ENCODE peak calls at places on chromosomes 2 and 18, in nine cellular contexts. One of them, this sample, is unnamed.
A peak's percentile ranks its signal among the peaks of the same experiment; 100 is the strongest.

GRCh38 chr2:75157435-75157834 is 41.9 kb downstream of the TACR1 start:
- DNase-seq in body of pancreas: no peak
- DNase-seq in stomach: no peak
- DNase-seq in A549: no peak
- DNase-seq in vagina: no peak
- DNase-seq in tibial nerve: no peak
- DNase-seq in GM12878: no peak
- DNase-seq in Peyer's patch: no peak
- DNase-seq in ovary: no peak
- DNase-seq in this sample: no peak

GRCh38 chr2:143823286-143823685 is 694.1 kb downstream of the ARHGAP15 start:
- DNase-seq in body of pancreas: no peak
- DNase-seq in stomach: no peak
- DNase-seq in A549: no peak
- DNase-seq in vagina: no peak
- DNase-seq in tibial nerve: no peak
- DNase-seq in GM12878: no peak
- DNase-seq in Peyer's patch: no peak
- DNase-seq in ovary: no peak
- DNase-seq in this sample: no peak

GRCh38 chr2:144935736-144936135 is 415.8 kb upstream of the ZEB2 start:
- DNase-seq in body of pancreas: no peak
- DNase-seq in stomach: no peak
- DNase-seq in A549: no peak
- DNase-seq in vagina: no peak
- DNase-seq in tibial nerve: no peak
- DNase-seq in GM12878: no peak
- DNase-seq in Peyer's patch: no peak
- DNase-seq in ovary: no peak
- DNase-seq in this sample: no peak

GRCh38 chr2:9057939-9058761 is 54.7 kb upstream of the MBOAT2 start:
- DNase-seq in body of pancreas: no peak
- DNase-seq in stomach: no peak
- DNase-seq in A549: peak; percentile 66
- DNase-seq in vagina: no peak
- DNase-seq in tibial nerve: peak; percentile 17
- DNase-seq in GM12878: no peak
- DNase-seq in Peyer's patch: no peak
- DNase-seq in ovary: no peak
- DNase-seq in this sample: no peak

GRCh38 chr2:239778042-239778811 is 246.9 kb downstream of the NDUFA10 start:
- DNase-seq in body of pancreas: no peak
- DNase-seq in stomach: peak; percentile 14
- DNase-seq in A549: no peak
- DNase-seq in vagina: no peak
- DNase-seq in tibial nerve: no peak
- DNase-seq in GM12878: no peak
- DNase-seq in Peyer's patch: no peak
- DNase-seq in ovary: no peak
- DNase-seq in this sample: peak; percentile 80

GRCh38 chr2:209425082-209426071 is 1.5 kb downstream of the MAP2 start:
- DNase-seq in body of pancreas: peak; percentile 62
- DNase-seq in stomach: no peak
- DNase-seq in A549: peak; percentile 52
- DNase-seq in vagina: no peak
- DNase-seq in tibial nerve: no peak
- DNase-seq in GM12878: no peak
- DNase-seq in Peyer's patch: no peak
- DNase-seq in ovary: no peak
- DNase-seq in this sample: peak; percentile 16

GRCh38 chr2:19355416-19355821 is 3.0 kb downstream of the OSR1 start:
- DNase-seq in body of pancreas: no peak
- DNase-seq in stomach: no peak
- DNase-seq in A549: no peak
- DNase-seq in vagina: no peak
- DNase-seq in tibial nerve: no peak
- DNase-seq in GM12878: no peak
- DNase-seq in Peyer's patch: no peak
- DNase-seq in ovary: no peak
- DNase-seq in this sample: no peak

GRCh38 chr2:202494300-202494699 is 118.2 kb downstream of the BMPR2 start:
- DNase-seq in body of pancreas: no peak
- DNase-seq in stomach: no peak
- DNase-seq in A549: peak; percentile 54
- DNase-seq in vagina: no peak
- DNase-seq in tibial nerve: no peak
- DNase-seq in GM12878: no peak
- DNase-seq in Peyer's patch: no peak
- DNase-seq in ovary: no peak
- DNase-seq in this sample: no peak

GRCh38 chr2:175414872-175415487 is 233.5 kb upstream of the ATP5MC3 start:
- DNase-seq in body of pancreas: peak; percentile 30
- DNase-seq in stomach: peak; percentile 27
- DNase-seq in A549: peak; percentile 59
- DNase-seq in vagina: no peak
- DNase-seq in tibial nerve: peak; percentile 67
- DNase-seq in GM12878: no peak
- DNase-seq in Peyer's patch: no peak
- DNase-seq in ovary: peak; percentile 50
- DNase-seq in this sample: peak; percentile 88

GRCh38 chr2:229363126-229363814 is 92.2 kb upstream of the PID1 start:
- DNase-seq in body of pancreas: no peak
- DNase-seq in stomach: no peak
- DNase-seq in A549: no peak
- DNase-seq in vagina: no peak
- DNase-seq in tibial nerve: no peak
- DNase-seq in GM12878: no peak
- DNase-seq in Peyer's patch: no peak
- DNase-seq in ovary: no peak
- DNase-seq in this sample: no peak

GRCh38 chr2:7102831-7103230 is 185.6 kb downstream of the RNF144A start:
- DNase-seq in body of pancreas: no peak
- DNase-seq in stomach: no peak
- DNase-seq in A549: no peak
- DNase-seq in vagina: no peak
- DNase-seq in tibial nerve: no peak
- DNase-seq in GM12878: no peak
- DNase-seq in Peyer's patch: no peak
- DNase-seq in ovary: no peak
- DNase-seq in this sample: no peak

DNA sequence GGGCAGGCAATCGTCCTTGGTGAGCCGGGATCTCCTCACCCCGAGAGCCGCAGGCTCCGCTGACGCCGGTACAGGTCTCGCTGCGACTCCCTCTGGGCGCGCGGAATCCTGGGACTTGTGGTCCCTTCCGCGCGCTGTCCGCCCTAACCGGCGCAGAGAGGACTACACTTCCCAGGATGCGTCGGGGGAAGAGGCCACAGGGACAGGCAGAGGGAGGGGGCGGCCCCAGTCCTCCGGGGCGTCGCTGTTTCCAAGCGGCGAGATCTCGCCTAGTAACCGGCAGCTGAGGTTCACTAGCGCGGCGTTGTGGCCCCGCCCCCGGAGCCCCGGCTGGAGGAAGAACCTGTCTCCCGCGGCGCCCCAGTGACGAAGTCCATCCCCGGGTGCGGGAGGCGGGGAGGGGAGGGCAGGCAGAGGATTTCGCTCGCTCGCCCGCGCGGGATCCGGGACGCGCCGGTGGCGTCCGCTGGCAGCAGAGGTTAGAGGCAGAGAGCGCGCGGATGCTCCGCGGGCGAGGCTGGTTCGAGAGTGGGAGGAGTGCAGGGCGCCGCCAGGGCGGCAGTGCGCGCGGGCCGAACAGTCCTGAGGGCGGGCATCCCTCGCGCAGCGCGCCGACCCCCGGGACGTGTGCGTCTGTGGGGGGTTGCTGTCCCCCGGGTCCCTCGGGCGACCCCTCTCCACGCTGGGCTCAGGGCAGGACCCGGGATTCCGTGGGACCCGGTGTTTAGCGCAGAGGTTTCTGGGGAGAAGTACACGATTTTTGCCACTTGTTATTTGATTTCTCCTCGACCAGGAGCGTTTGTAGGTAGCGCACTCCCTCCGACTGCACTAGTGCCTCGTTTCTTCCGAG is at the start of gene EML6:
- DNase-seq in body of pancreas: peak; percentile 97
- DNase-seq in stomach: peak; percentile 98
- DNase-seq in A549: peak; percentile 99
- DNase-seq in vagina: no peak
- DNase-seq in tibial nerve: peak; percentile 94
- DNase-seq in GM12878: peak; percentile 89
- DNase-seq in Peyer's patch: peak; percentile 97
- DNase-seq in ovary: peak; percentile 95
- DNase-seq in this sample: peak; percentile 99
- TF ChIP-seq POLR2A in body of pancreas: peak; percentile 89
- TF ChIP-seq POLR2A in stomach: peak; percentile 48
- TF ChIP-seq POLR2A in A549: no peak
- TF ChIP-seq POLR2A in vagina: no peak
- TF ChIP-seq POLR2A in tibial nerve: peak; percentile 31
- TF ChIP-seq POLR2A in GM12878: peak; percentile 61
- TF ChIP-seq POLR2A in Peyer's patch: peak; percentile 57
- TF ChIP-seq POLR2A in ovary: peak; percentile 16
- TF ChIP-seq POLR2A in this sample: no peak

GRCh38 chr18:76823166-76823539 is 796 bp downstream of the ZNF236 start:
- DNase-seq in body of pancreas: no peak
- DNase-seq in stomach: no peak
- DNase-seq in A549: no peak
- DNase-seq in vagina: no peak
- DNase-seq in tibial nerve: no peak
- DNase-seq in GM12878: no peak
- DNase-seq in Peyer's patch: no peak
- DNase-seq in ovary: no peak
- DNase-seq in this sample: no peak

GRCh38 chr18:76824754-76825153 is 2.4 kb downstream of the ZNF236 start:
- DNase-seq in body of pancreas: no peak
- DNase-seq in stomach: no peak
- DNase-seq in A549: no peak
- DNase-seq in vagina: no peak
- DNase-seq in tibial nerve: no peak
- DNase-seq in GM12878: no peak
- DNase-seq in Peyer's patch: no peak
- DNase-seq in ovary: no peak
- DNase-seq in this sample: no peak

GRCh38 chr18:76822510-76823165 is at the start of gene ZNF236:
- DNase-seq in body of pancreas: peak; percentile 81
- DNase-seq in stomach: peak; percentile 80
- DNase-seq in A549: peak; percentile 76
- DNase-seq in vagina: no peak
- DNase-seq in tibial nerve: peak; percentile 50
- DNase-seq in GM12878: no peak
- DNase-seq in Peyer's patch: peak; percentile 67
- DNase-seq in ovary: peak; percentile 87
- DNase-seq in this sample: peak; percentile 91

GRCh38 chr18:76824136-76824676 is 1.8 kb downstream of the ZNF236 start:
- DNase-seq in body of pancreas: no peak
- DNase-seq in stomach: no peak
- DNase-seq in A549: no peak
- DNase-seq in vagina: no peak
- DNase-seq in tibial nerve: no peak
- DNase-seq in GM12878: no peak
- DNase-seq in Peyer's patch: no peak
- DNase-seq in ovary: no peak
- DNase-seq in this sample: no peak

DNA sequence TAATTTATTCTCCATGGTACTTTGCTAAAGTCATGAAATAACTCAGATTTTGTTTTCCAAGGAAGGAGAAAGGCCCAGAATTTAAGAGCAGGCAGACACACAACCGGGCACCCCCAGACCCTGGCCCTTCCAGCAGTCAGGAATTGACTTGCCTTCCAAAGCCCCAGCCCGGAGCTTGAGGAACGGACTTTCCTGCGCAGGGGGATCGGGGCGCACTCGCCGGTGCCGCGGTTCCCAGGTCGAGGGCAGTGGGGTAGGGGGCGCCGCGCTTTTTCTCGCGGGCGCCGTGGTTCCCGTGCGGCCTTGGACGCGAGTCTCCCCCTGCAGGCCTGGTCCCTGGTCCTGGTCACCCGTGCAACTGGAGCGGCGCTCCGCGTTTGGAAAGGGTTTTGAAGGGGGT is 1.2 kb downstream of the ZNF236 start:
- DNase-seq in body of pancreas: no peak
- DNase-seq in stomach: no peak
- DNase-seq in A549: peak; percentile 50
- DNase-seq in vagina: no peak
- DNase-seq in tibial nerve: no peak
- DNase-seq in GM12878: no peak
- DNase-seq in Peyer's patch: no peak
- DNase-seq in ovary: peak; percentile 59
- DNase-seq in this sample: no peak
- TF ChIP-seq CTCF in body of pancreas: no peak
- TF ChIP-seq CTCF in stomach: no peak
- TF ChIP-seq CTCF in A549: peak; percentile 31
- TF ChIP-seq CTCF in vagina: no peak
- TF ChIP-seq CTCF in tibial nerve: no peak
- TF ChIP-seq CTCF in GM12878: peak; percentile 52
- TF ChIP-seq CTCF in Peyer's patch: no peak
- TF ChIP-seq CTCF in ovary: no peak
- TF ChIP-seq CTCF in this sample: no peak

DNA sequence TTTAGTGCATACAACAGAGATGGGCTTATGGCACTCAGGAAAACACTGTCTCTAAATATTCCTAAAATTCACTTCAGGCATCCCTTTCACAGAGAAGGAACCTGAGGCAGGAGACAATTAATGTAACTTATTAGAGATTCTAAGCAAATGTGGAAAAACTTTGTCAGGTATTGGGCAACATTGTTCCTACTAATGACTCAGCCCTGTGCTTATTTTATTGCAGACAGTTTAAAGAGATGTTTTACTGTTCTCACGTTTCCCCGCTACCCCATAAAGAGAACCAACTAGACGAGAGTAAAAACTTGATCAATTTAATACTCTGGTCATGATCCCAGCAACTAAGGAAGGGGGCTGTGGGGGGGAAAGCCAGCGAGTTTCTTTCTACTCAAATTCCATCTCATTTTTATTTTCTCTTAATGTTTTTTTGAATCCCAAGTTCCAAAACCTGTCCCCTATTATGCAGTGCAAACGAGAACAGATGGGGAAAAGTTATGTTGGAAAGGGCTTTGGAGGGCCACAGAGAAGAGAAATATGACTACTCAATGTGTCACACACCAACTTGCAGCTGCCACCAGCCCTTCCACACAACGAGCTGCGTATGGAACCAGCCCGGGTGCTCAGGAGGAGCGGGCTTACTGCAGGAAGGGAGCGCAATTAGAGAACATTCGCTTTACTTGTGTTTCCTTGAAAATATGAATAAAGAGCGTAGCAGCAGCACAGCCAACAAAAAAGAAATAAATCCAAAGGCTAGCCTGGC is 18.7 kb upstream of the ACVR1 start:
- DNase-seq in body of pancreas: no peak
- DNase-seq in stomach: no peak
- DNase-seq in A549: no peak
- DNase-seq in vagina: no peak
- DNase-seq in tibial nerve: peak; percentile 19
- DNase-seq in GM12878: no peak
- DNase-seq in Peyer's patch: no peak
- DNase-seq in ovary: no peak
- DNase-seq in this sample: no peak
- H3K4me3 ChIP-seq in body of pancreas: no peak overlapping the region
- H3K4me3 ChIP-seq in stomach: no peak overlapping the region
- H3K4me3 ChIP-seq in A549: no peak overlapping the region
- H3K4me3 ChIP-seq in vagina: no peak overlapping the region
- H3K4me3 ChIP-seq in tibial nerve: no peak overlapping the region
- H3K4me3 ChIP-seq in GM12878: no peak overlapping the region
- H3K4me3 ChIP-seq in Peyer's patch: no peak overlapping the region
- H3K4me3 ChIP-seq in ovary: no peak overlapping the region
- H3K4me3 ChIP-seq in this sample: no peak overlapping the region

GRCh38 chr2:197072533-197072932 is 146.0 kb upstream of the PGAP1 start:
- DNase-seq in body of pancreas: no peak
- DNase-seq in stomach: no peak
- DNase-seq in A549: no peak
- DNase-seq in vagina: no peak
- DNase-seq in tibial nerve: no peak
- DNase-seq in GM12878: no peak
- DNase-seq in Peyer's patch: no peak
- DNase-seq in ovary: no peak
- DNase-seq in this sample: no peak
- TF ChIP-seq POLR2A in body of pancreas: no peak
- TF ChIP-seq POLR2A in stomach: no peak
- TF ChIP-seq POLR2A in A549: no peak
- TF ChIP-seq POLR2A in vagina: no peak
- TF ChIP-seq POLR2A in tibial nerve: no peak
- TF ChIP-seq POLR2A in GM12878: no peak
- TF ChIP-seq POLR2A in Peyer's patch: no peak
- TF ChIP-seq POLR2A in ovary: no peak
- TF ChIP-seq POLR2A in this sample: no peak